ENCODE peak calls at places on chromosome 2, in eight cellular contexts. I is K562, E is psoas muscle, Q is PC-3, N is thoracic aorta, C is tibial artery, H is astrocyte, R is upper lobe of right lung. M is an unnamed sample.
A peak's percentile ranks its signal among the peaks of the same experiment; 100 is the strongest.

GRCh38 chr2:15561574-15562344 is 625 bp upstream of the NBAS start:
- DNase-seq in R (no peak), Q (peak; percentile 25), C (no peak), E (no peak), N (no peak), I (peak; percentile 72), H (peak; percentile 80), M (no peak)

GRCh38 chr2:139759000-139759505 is 978.9 kb upstream of the NXPH2 start:
- DNase-seq in N (no peak), R (no peak), Q (no peak), H (no peak), I (no peak), E (no peak), C (no peak), M (no peak)

GRCh38 chr2:137992039-137992646 is 27.9 kb downstream of the HNMT start:
- DNase-seq in R (no peak), Q (no peak), I (no peak), H (no peak), C (no peak), E (no peak), N (no peak), M (peak; percentile 28)

GRCh38 chr2:96594282-96594681 is 43.8 kb downstream of the KANSL3 start:
- DNase-seq in H (no peak), R (no peak), C (no peak), Q (no peak), I (no peak), E (no peak), N (no peak), M (no peak)

GRCh38 chr2:68755071-68755470 is 20.5 kb downstream of the ARHGAP25 start:
- DNase-seq in I (no peak), C (no peak), R (no peak), H (no peak), E (no peak), N (no peak), Q (no peak), M (no peak)

GRCh38 chr2:29000481-29000880 is 19.4 kb downstream of the TOGARAM2 start:
- DNase-seq in I (peak; percentile 26), R (peak; percentile 84), H (no peak), C (peak; percentile 71), Q (no peak), E (peak; percentile 62), N (no peak), M (peak; percentile 92)

GRCh38 chr2:127614731-127615130 is 31.2 kb upstream of the GPR17 start:
- DNase-seq in C (no peak), R (no peak), I (no peak), Q (peak; percentile 81), N (no peak), E (no peak), H (peak; percentile 10), M (no peak)

GRCh38 chr2:211133766-211134165 is 577.4 kb downstream of the CPS1 start:
- DNase-seq in H (peak; percentile 63), I (no peak), N (no peak), Q (peak; percentile 71), E (no peak), R (no peak), C (no peak), M (no peak)

GRCh38 chr2:1528273-1529064 is 115.2 kb downstream of the TPO start:
- DNase-seq in N (no peak), C (no peak), R (peak; percentile 9), H (no peak), E (no peak), Q (no peak), I (no peak), M (no peak)

GRCh38 chr2:200575957-200576356 is 9.9 kb upstream of the AOX1 start:
- DNase-seq in Q (peak; percentile 60), I (no peak), E (no peak), R (no peak), H (no peak), N (no peak), C (no peak), M (no peak)

GRCh38 chr2:44544991-44545390 is 183.2 kb downstream of the CAMKMT start:
- DNase-seq in H (no peak), I (no peak), C (no peak), N (no peak), R (no peak), Q (no peak), E (no peak), M (no peak)

GRCh38 chr2:45380131-45380836 is 230.8 kb downstream of the SRBD1 start:
- DNase-seq in N (no peak), H (peak; percentile 33), R (no peak), I (no peak), Q (peak; percentile 98), E (no peak), C (no peak), M (no peak)

GRCh38 chr2:45382744-45383143 is 228.3 kb downstream of the SRBD1 start:
- DNase-seq in Q (peak; percentile 88), R (no peak), N (no peak), E (no peak), C (no peak), H (peak; percentile 43), I (no peak), M (no peak)

GRCh38 chr2:109214651-109215371 is 85.8 kb downstream of the SH3RF3 start:
- DNase-seq in C (no peak), E (no peak), H (no peak), I (no peak), Q (no peak), N (no peak), R (peak; percentile 43), M (no peak)
- H3K4me1 ChIP-seq in C (peaks cover 53% of the 10 kb centered on the region), E (peaks cover 58% of the 10 kb centered on the region), H (peaks cover 44% of the 10 kb centered on the region), I (peaks cover 10% of the 10 kb centered on the region), Q (peaks cover 53% of the 10 kb centered on the region), N (peaks cover 37% of the 10 kb centered on the region), R (peaks cover 35% of the 10 kb centered on the region), M (peaks cover 15% of the 10 kb centered on the region)

DNA sequence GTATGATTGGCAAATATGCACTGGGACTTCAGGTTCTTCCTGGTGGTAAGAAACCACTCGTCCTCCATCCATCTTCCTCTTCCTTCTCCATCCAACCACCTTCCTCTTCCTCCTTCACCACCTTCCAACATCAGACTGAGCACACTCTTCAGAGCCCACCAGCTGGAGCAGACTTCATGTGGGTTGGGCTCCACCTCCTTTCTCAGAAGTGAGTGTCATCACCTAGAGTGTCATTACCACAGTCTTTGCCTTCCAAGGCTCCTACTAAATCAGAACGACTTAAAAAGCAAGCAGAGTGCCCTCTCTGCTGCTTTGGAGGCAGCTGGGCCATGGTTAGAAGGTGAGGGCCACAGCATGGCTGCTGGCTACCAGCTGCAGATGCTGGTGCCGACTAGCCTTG is 171.6 kb downstream of the SH3RF3 start:
- DNase-seq in I (no peak), R (no peak), H (no peak), Q (no peak), E (no peak), C (no peak), N (no peak), M (no peak)
- H3K4me1 ChIP-seq in I (no peaks in the 10 kb centered on the region), R (peaks cover 15% of the 10 kb centered on the region), H (no peaks in the 10 kb centered on the region), Q (no peaks in the 10 kb centered on the region), E (peaks cover 10% of the 10 kb centered on the region), C (peaks cover 13% of the 10 kb centered on the region), N (peaks cover 19% of the 10 kb centered on the region), M (peaks cover 11% of the 10 kb centered on the region)

GRCh38 chr2:239186958-239187357 is 213.9 kb downstream of the HDAC4 start:
- DNase-seq in E (no peak), H (no peak), Q (no peak), C (peak; percentile 9), N (no peak), R (peak; percentile 34), I (no peak), M (no peak)
- H3K4me1 ChIP-seq in E (peaks cover 3% of the 10 kb centered on the region), H (no peaks in the 10 kb centered on the region), Q (no peaks in the 10 kb centered on the region), C (no peaks in the 10 kb centered on the region), N (no peaks in the 10 kb centered on the region), R (no peaks in the 10 kb centered on the region), I (no peaks in the 10 kb centered on the region), M (no peaks in the 10 kb centered on the region)

GRCh38 chr2:48313036-48313877 is 216.7 kb upstream of the STON1 start:
- DNase-seq in Q (no peak), N (no peak), I (no peak), H (no peak), C (no peak), R (no peak), E (no peak), M (no peak)

GRCh38 chr2:48318118-48318517 is 211.8 kb upstream of the STON1 start:
- DNase-seq in E (no peak), I (no peak), C (no peak), H (no peak), Q (no peak), N (no peak), R (no peak), M (no peak)

GRCh38 chr2:48316753-48317750 is 212.9 kb upstream of the STON1 start:
- DNase-seq in E (no peak), C (no peak), N (no peak), H (no peak), Q (no peak), I (no peak), R (no peak), M (no peak)

GRCh38 chr2:48312126-48312525 is 217.8 kb upstream of the STON1 start:
- DNase-seq in R (no peak), I (no peak), E (no peak), C (no peak), Q (peak; percentile 96), H (peak; percentile 22), N (no peak), M (no peak)

DNA sequence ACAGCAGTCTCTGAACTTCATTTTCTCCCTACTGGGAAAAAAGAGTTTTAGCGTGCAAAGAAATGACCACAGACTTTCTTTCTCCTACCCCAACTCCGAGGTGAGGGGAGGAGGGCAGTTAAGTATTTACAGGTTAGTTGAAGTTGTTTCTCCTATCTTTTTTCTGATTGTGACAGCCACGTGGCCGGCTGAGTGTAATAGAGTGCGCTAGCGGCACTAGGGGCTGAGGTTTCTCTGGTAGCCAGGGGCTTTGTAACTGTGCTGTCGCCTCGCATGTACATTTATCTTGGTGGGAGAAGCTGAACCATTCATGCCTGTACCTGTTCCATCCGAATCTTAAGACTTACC is 214.1 kb upstream of the STON1 start:
- DNase-seq in H (peak; percentile 1), I (peak; percentile 12), R (no peak), C (no peak), E (no peak), Q (peak; percentile 28), N (no peak), M (no peak)
- H3K4me1 ChIP-seq in H (peaks cover 6% of the 10 kb centered on the region), I (peaks cover 5% of the 10 kb centered on the region), R (peaks cover 4% of the 10 kb centered on the region), C (peaks cover 9% of the 10 kb centered on the region), E (peaks cover 41% of the 10 kb centered on the region), Q (peaks cover 29% of the 10 kb centered on the region), N (peaks cover 18% of the 10 kb centered on the region), M (peaks cover 64% of the 10 kb centered on the region)

GRCh38 chr2:74566423-74567085 is 12.0 kb downstream of the DOK1 start:
- DNase-seq in I (no peak), N (no peak), C (no peak), Q (peak; percentile 51), E (no peak), H (peak; percentile 92), R (no peak), M (no peak)
- H3K4me1 ChIP-seq in I (peaks cover 5% of the 10 kb centered on the region), N (peaks cover 14% of the 10 kb centered on the region), C (peaks cover 9% of the 10 kb centered on the region), Q (peaks cover 23% of the 10 kb centered on the region), E (no peaks in the 10 kb centered on the region), H (peaks cover 45% of the 10 kb centered on the region), R (peaks cover 4% of the 10 kb centered on the region), M (peaks cover 20% of the 10 kb centered on the region)

DNA sequence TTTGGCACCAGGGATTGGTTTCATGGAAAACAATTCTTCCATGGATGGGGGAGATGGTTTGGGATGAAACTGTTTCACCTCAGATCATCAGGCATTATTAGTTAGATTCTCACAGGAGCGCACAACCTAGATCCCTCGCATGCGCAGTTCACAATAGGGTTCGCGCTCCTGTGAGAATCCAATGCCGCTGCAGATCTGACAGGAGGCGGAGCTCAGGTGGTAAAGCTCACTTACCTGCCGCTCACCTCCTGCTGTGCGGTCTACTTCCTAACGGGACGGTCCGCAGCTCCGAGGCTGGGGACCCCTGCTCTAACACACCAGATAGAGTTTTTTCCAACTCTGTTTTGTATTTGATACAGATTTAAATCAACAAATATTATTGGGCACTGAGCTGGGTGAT is 286.5 kb downstream of the MTX2 start:
- DNase-seq in I (no peak), N (no peak), E (no peak), Q (peak; percentile 48), C (no peak), H (no peak), R (no peak), M (no peak)
- H3K4me1 ChIP-seq in I (no peaks in the 10 kb centered on the region), N (peaks cover 10% of the 10 kb centered on the region), E (peaks cover 12% of the 10 kb centered on the region), Q (peaks cover 32% of the 10 kb centered on the region), C (peaks cover 13% of the 10 kb centered on the region), H (peaks cover 23% of the 10 kb centered on the region), R (peaks cover 13% of the 10 kb centered on the region), M (peaks cover 12% of the 10 kb centered on the region)

M was measured in left lung.